ENCODE peak calls at places on chromosomes 2 and 18, in four cellular contexts. Q is AG20443, T is T-helper 1 cell, B is head of caudate nucleus. F is an unnamed sample.

GRCh38 chr2:69205491-69205890 is 181.5 kb downstream of the GFPT1 start:
- DNase-seq in T (no peak), B (no peak), Q (no peak), F (no peak)

GRCh38 chr2:216057688-216058193 is 23.9 kb downstream of the PECR start:
- DNase-seq in Q (peak), B (no peak), T (peak), F (no peak)

GRCh38 chr2:95025406-95026319 is at the start of gene MAL:
- DNase-seq in B (peak), T (peak), Q (no peak), F (no peak)

GRCh38 chr2:126862730-126863129 is 36.0 kb upstream of the TEX51 start:
- DNase-seq in B (no peak), Q (no peak), T (no peak), F (no peak)

GRCh38 chr2:101308432-101309210 is at the start of gene RNF149:
- DNase-seq in B (peak), Q (peak), T (peak), F (peak)

GRCh38 chr2:66427219-66427768 is 7.6 kb upstream of the MEIS1 start:
- DNase-seq in T (no peak), B (no peak), Q (no peak), F (peak)

GRCh38 chr2:173934895-173935294 is 30.3 kb downstream of the SP3 start:
- DNase-seq in B (no peak), Q (no peak), T (no peak), F (peak)

GRCh38 chr2:42089340-42089925 is 41.6 kb downstream of the PKDCC start:
- DNase-seq in B (no peak), T (peak), Q (peak), F (peak)

GRCh38 chr2:186294489-186294888 is 191.6 kb upstream of the ZC3H15 start:
- DNase-seq in B (no peak), Q (no peak), T (no peak), F (no peak)

GRCh38 chr2:10377747-10378085 is 70.4 kb downstream of the ODC1 start:
- DNase-seq in B (no peak), T (no peak), Q (no peak), F (no peak)

GRCh38 chr2:177332041-177332991 is 60.3 kb upstream of the AGPS start:
- DNase-seq in B (peak), T (no peak), Q (peak), F (peak)

GRCh38 chr2:8729939-8730338 is 48.1 kb downstream of the ID2 start:
- DNase-seq in B (no peak), Q (no peak), T (no peak), F (peak)

GRCh38 chr2:111689899-111690298 is 194.1 kb downstream of the ANAPC1 start:
- DNase-seq in Q (no peak), T (no peak), B (no peak), F (no peak)

GRCh38 chr2:232350804-232351685 is 27.5 kb upstream of the ALPP start:
- DNase-seq in Q (no peak), B (no peak), T (no peak), F (peak)

GRCh38 chr2:133287709-133288108 is 280.6 kb downstream of the NCKAP5 start:
- DNase-seq in B (no peak), T (no peak), Q (peak), F (peak)

GRCh38 chr18:36354989-36355388 is 57.5 kb downstream of the FHOD3 start:
- DNase-seq in T (no peak), B (no peak), Q (peak), F (peak)

GRCh38 chr2:161857936-161858335 is 216.1 kb downstream of the DPP4 start:
- DNase-seq in Q (no peak), T (no peak), B (no peak), F (no peak)

GRCh38 chr2:175890636-175891242 is 111.3 kb downstream of the LNPK start:
- DNase-seq in B (no peak), Q (no peak), T (no peak), F (no peak)

GRCh38 chr2:85724731-85725181 is 29.0 kb upstream of the ATOH8 start:
- DNase-seq in T (no peak), Q (no peak), B (peak), F (no peak)

GRCh38 chr2:6926071-6926732 is 9.0 kb downstream of the RNF144A start:
- DNase-seq in T (no peak), Q (peak), B (peak), F (no peak)

GRCh38 chr2:43609304-43609883 is 13.6 kb upstream of the THADA start:
- DNase-seq in T (no peak), B (no peak), Q (peak), F (peak)

GRCh38 chr2:222307138-222307756 is 8.4 kb upstream of the PAX3 start:
- DNase-seq in T (no peak), B (no peak), Q (no peak), F (no peak)

GRCh38 chr2:47269316-47270232 is 114.5 kb upstream of the STPG4 start:
- DNase-seq in B (no peak), T (no peak), Q (peak), F (peak)

GRCh38 chr18:26290388-26290787 is 64.1 kb downstream of the TAF4B start:
- DNase-seq in B (no peak), Q (no peak), T (no peak), F (no peak)

GRCh38 chr18:55038162-55038561 is 78.9 kb upstream of the CCDC68 start:
- DNase-seq in Q (peak), B (no peak), T (no peak), F (peak)

GRCh38 chr2:122643725-122644329 is 888.4 kb downstream of the TSN start:
- DNase-seq in T (no peak), B (no peak), Q (no peak), F (peak)

GRCh38 chr2:26333286-26333685 is 12.7 kb upstream of the SELENOI start:
- DNase-seq in B (no peak), Q (no peak), T (no peak), F (no peak)

GRCh38 chr2:162840598-162841246 is 2.2 kb upstream of the KCNH7 start:
- DNase-seq in Q (peak), B (peak), T (no peak), F (peak)

GRCh38 chr2:157932480-157933205 is 56.5 kb upstream of the ACVR1 start:
- DNase-seq in Q (no peak), T (no peak), B (no peak), F (no peak)

GRCh38 chr2:173948827-173949226 is 16.3 kb downstream of the SP3 start:
- DNase-seq in B (no peak), Q (no peak), T (no peak), F (no peak)

GRCh38 chr18:49597556-49597955 is 35.7 kb downstream of the LIPG start:
- DNase-seq in Q (peak), T (no peak), B (no peak), F (no peak)

GRCh38 chr2:199366406-199366805 is 91.3 kb downstream of the SATB2 start:
- DNase-seq in T (no peak), B (no peak), Q (no peak), F (peak)

GRCh38 chr2:36675579-36675978 is 20.9 kb upstream of the VIT start:
- DNase-seq in Q (no peak), T (no peak), B (no peak), F (peak)

GRCh38 chr2:164816046-164816445 is 25.6 kb downstream of the COBLL1 start:
- DNase-seq in B (no peak), T (no peak), Q (no peak), F (no peak)

GRCh38 chr2:233369897-233370758 is 15.8 kb downstream of the DGKD start:
- DNase-seq in B (no peak), Q (no peak), T (no peak), F (no peak)

F was measured in PC-3.